ENCODE peak calls at places on chromosomes 11 and 22, in eight cellular contexts. X is A549; E is brain microvascular endothelial cell; H is psoas muscle; S is HCT116; N is progenitor cell of endocrine pancreas; G is lower lobe of right lung; B is activated CD8-positive, alpha-beta T cell treated with anti-CD3 and anti-CD28 coated beads for 36 hours. U is an unnamed sample.

GRCh38 chr11:57493507-57494503 is 21.7 kb downstream of the SLC43A1 start:
- DNase-seq in S (peak; percentile 73), E (no peak), B (peak; percentile 88), H (peak; percentile 46), X (no peak), N (peak; percentile 86), G (peak; percentile 81), U (peak; percentile 81)

GRCh38 chr11:65586247-65586630 is 9.4 kb downstream of the KCNK7 start:
- DNase-seq in H (no peak), B (no peak), E (no peak), X (no peak), S (no peak), N (no peak), G (no peak), U (no peak)

GRCh38 chr22:25746012-25746373 is 4.0 kb downstream of the MYO18B start:
- DNase-seq in S (no peak), E (no peak), B (no peak), G (no peak), N (no peak), H (no peak), X (no peak), U (no peak)

GRCh38 chr11:104609297-104609696 is 289.0 kb downstream of the CASP12 start:
- DNase-seq in E (peak; percentile 40), N (no peak), H (no peak), X (peak; percentile 5), G (no peak), B (peak; percentile 29), S (peak; percentile 28), U (peak; percentile 24)

GRCh38 chr11:2991477-2992233 is 474 bp downstream of the NAP1L4 start:
- DNase-seq in G (no peak), X (peak; percentile 29), B (peak; percentile 59), N (no peak), E (peak; percentile 12), H (no peak), S (no peak), U (peak; percentile 40)

GRCh38 chr11:62889484-62890437 is 9.1 kb downstream of the SLC3A2 start:
- DNase-seq in N (no peak), S (no peak), G (no peak), E (no peak), B (peak; percentile 30), X (peak; percentile 26), H (no peak), U (no peak)

GRCh38 chr11:76263657-76264056 is 57.4 kb upstream of the WNT11 start:
- DNase-seq in X (no peak), N (no peak), S (no peak), H (no peak), E (no peak), B (no peak), G (no peak), U (no peak)

GRCh38 chr11:65429724-65430405 is 7.3 kb downstream of the NEAT1 start:
- DNase-seq in B (peak; percentile 64), X (no peak), N (no peak), H (peak; percentile 72), G (peak; percentile 79), E (peak; percentile 66), S (no peak), U (no peak)

GRCh38 chr22:24803064-24803542 is 2.9 kb upstream of the SGSM1 start:
- DNase-seq in B (peak; percentile 69), E (peak; percentile 20), N (peak; percentile 62), H (peak; percentile 40), G (no peak), S (peak; percentile 70), X (peak; percentile 61), U (peak; percentile 65)

GRCh38 chr11:126512251-126512650 is 156.8 kb downstream of the ST3GAL4 start:
- DNase-seq in S (no peak), N (no peak), X (no peak), G (no peak), B (no peak), E (no peak), H (no peak), U (no peak)

GRCh38 chr11:68934666-68935065 is 31.0 kb downstream of the IGHMBP2 start:
- DNase-seq in N (no peak), B (no peak), H (no peak), E (no peak), G (no peak), S (no peak), X (no peak), U (no peak)

GRCh38 chr11:98564881-98565280 is 455.9 kb upstream of the CNTN5 start:
- DNase-seq in X (no peak), G (no peak), S (no peak), N (no peak), H (no peak), B (no peak), E (no peak), U (no peak)

GRCh38 chr11:66619080-66619554 is 2.7 kb downstream of the RBM14 start:
- DNase-seq in N (no peak), X (no peak), E (peak; percentile 60), H (no peak), S (no peak), G (no peak), B (peak; percentile 24), U (peak; percentile 38)

GRCh38 chr11:103897156-103897555 is 139.3 kb upstream of the DDI1 start:
- DNase-seq in S (no peak), N (no peak), G (no peak), H (no peak), B (no peak), E (no peak), X (no peak), U (no peak)

GRCh38 chr11:120344302-120345004 is 8.2 kb downstream of the ARHGEF12 start:
- DNase-seq in S (peak; percentile 38), B (peak; percentile 67), X (no peak), N (no peak), E (peak; percentile 53), G (no peak), H (no peak), U (peak; percentile 63)

GRCh38 chr22:35721954-35722353 is 4.3 kb downstream of the APOL5 start:
- DNase-seq in G (no peak), E (no peak), X (no peak), B (no peak), N (no peak), S (no peak), H (no peak), U (no peak)

GRCh38 chr11:92455221-92455790 is 230.7 kb downstream of the FAT3 start:
- DNase-seq in N (no peak), B (no peak), G (no peak), X (no peak), H (no peak), E (no peak), S (no peak), U (no peak)

GRCh38 chr11:69055598-69056516 is 7.1 kb downstream of the TPCN2 start:
- DNase-seq in N (no peak), H (peak; percentile 47), X (no peak), S (no peak), E (no peak), B (peak; percentile 66), G (peak; percentile 79), U (peak; percentile 87)

GRCh38 chr22:37781434-37782059 is 26.2 kb upstream of the GCAT start:
- DNase-seq in X (no peak), G (no peak), B (no peak), N (no peak), E (no peak), H (no peak), S (no peak), U (no peak)

DNA sequence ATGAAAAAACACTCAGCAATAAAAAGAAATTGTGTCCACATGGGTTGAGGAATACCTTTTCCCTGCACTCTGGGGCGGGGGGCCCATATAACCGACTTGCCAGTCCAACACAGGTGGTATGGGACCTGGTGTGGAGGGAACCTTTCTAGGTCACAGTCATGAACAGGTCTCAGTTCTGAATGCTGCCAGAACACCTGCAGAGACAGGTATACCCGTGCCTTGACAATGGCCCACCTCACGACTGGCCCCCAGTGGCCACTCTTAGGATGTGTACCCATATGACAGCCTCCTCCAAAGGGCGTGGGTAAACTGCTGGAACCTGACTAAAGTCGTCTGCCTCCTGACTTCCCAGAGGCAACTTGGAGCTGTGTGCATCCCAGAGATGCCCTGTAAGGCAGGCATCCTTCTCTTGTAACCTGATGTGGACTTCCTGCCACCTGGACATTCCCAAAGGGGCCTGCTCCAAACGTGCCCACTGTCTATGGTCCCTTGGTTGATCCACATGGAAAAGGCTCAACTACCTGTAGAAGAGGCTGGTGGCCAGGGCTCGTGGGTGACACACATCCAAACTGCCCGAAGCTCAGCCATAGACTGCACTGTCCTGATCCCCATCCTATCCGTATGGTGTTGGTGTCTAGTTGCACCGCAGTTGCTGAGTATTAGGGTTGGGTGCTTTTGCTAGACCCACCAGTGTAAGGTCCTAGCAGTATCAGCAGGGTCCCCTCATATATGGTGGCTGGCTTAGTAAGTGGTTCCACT is 859.3 kb downstream of the BRD1 start:
- DNase-seq in B (peak; percentile 36), G (no peak), S (peak; percentile 23), H (no peak), N (peak; percentile 50), E (no peak), X (no peak), U (no peak)
- TF ChIP-seq CTCF in B (peak; percentile 59), G (peak; percentile 12), S (peak; percentile 70), H (no peak), N (peak; percentile 80), E (peak; percentile 18), X (peak; percentile 12), U (peak; percentile 11)

GRCh38 chr11:101584651-101585050 is 844 bp upstream of the TRPC6 start:
- DNase-seq in N (no peak), G (no peak), S (no peak), E (no peak), H (no peak), B (no peak), X (no peak), U (no peak)
- TF ChIP-seq CTCF in N (no peak), G (no peak), S (no peak), E (no peak), H (no peak), B (no peak), X (no peak), U (no peak)

GRCh38 chr22:32474635-32475427 is at the start of gene FBXO7:
- DNase-seq in X (peak; percentile 40), N (peak; percentile 91), S (peak; percentile 80), B (peak; percentile 90), H (peak; percentile 96), E (peak; percentile 92), G (peak; percentile 95), U (peak; percentile 91)
- TF ChIP-seq CTCF in X (no peak), N (peak; percentile 62), S (no peak), B (no peak), H (peak; percentile 13), E (peak; percentile 58), G (no peak), U (peak; percentile 36)

DNA sequence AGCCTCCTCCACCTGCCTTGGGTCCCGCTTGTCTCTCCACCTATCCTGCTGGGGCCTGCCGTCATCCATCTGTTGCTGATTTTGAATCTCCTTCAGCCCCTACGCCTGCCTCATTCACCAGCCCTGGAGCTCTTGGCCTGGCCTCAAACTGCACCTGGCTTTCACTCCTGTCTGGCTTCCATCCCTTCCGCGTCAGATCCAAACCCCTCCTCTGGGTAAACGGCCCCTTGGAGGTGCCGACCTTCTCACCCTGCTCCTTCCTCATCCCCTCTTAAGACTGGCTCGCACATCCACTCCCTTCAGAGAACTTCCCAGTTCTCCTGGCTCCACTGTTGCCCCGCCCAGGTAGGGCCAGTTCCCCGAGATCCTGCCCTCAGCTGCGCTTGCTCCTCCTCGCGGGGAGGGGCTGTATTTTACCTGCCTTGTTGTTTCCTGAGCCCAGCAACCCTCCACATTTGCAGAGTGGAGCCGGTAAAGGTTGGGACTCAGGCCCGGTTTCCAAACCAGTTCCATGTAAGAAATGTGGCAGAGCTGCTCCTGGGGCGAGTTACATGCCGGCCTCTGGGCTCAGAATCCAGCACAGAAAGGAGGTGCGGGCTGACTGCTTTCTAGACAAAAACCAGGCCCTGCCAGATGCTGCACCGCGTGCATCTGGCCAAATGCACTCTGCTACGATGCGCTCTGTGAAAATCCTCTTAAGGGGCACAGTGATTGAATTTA is 13.9 kb upstream of the SHANK2 start:
- DNase-seq in H (no peak), S (no peak), E (no peak), N (no peak), X (no peak), G (peak; percentile 68), B (no peak), U (no peak)
- TF ChIP-seq CTCF in H (no peak), S (no peak), E (no peak), N (no peak), X (no peak), G (no peak), B (no peak), U (no peak)